ENCODE peak calls at places on chromosomes 6 and 20, in nine cellular contexts. One of them, this sample, is unnamed.

GRCh38 chr6:137341721-137342195 is 122.6 kb upstream of the IFNGR1 start:
- DNase-seq in Calu3: peak; percentile 52
- DNase-seq in CD8-positive, alpha-beta T cell: peak; percentile 19
- DNase-seq in fibroblast of mammary gland: peak; percentile 74
- DNase-seq in tibial artery: no peak
- DNase-seq in esophagus squamous epithelium: no peak
- DNase-seq in choroid plexus epithelial cell: peak; percentile 25
- DNase-seq in A549: peak; percentile 37
- DNase-seq in cardiac muscle cell: peak; percentile 63
- DNase-seq in this sample: no peak

GRCh38 chr6:40343887-40344565 is 243.1 kb downstream of the LRFN2 start:
- DNase-seq in A549: no peak
- DNase-seq in fibroblast of mammary gland: no peak
- DNase-seq in esophagus squamous epithelium: no peak
- DNase-seq in CD8-positive, alpha-beta T cell: no peak
- DNase-seq in cardiac muscle cell: no peak
- DNase-seq in choroid plexus epithelial cell: no peak
- DNase-seq in tibial artery: no peak
- DNase-seq in Calu3: no peak
- DNase-seq in this sample: no peak

GRCh38 chr20:50837532-50838321 is 42.9 kb downstream of the BCAS4 start:
- DNase-seq in esophagus squamous epithelium: no peak
- DNase-seq in choroid plexus epithelial cell: peak; percentile 60
- DNase-seq in fibroblast of mammary gland: peak; percentile 93
- DNase-seq in A549: no peak
- DNase-seq in cardiac muscle cell: peak; percentile 77
- DNase-seq in tibial artery: peak; percentile 85
- DNase-seq in Calu3: no peak
- DNase-seq in CD8-positive, alpha-beta T cell: no peak
- DNase-seq in this sample: no peak

GRCh38 chr20:41072099-41072798 is 43.6 kb downstream of the TOP1 start:
- DNase-seq in esophagus squamous epithelium: no peak
- DNase-seq in A549: no peak
- DNase-seq in cardiac muscle cell: peak; percentile 89
- DNase-seq in CD8-positive, alpha-beta T cell: no peak
- DNase-seq in fibroblast of mammary gland: peak; percentile 89
- DNase-seq in Calu3: peak; percentile 52
- DNase-seq in choroid plexus epithelial cell: peak; percentile 88
- DNase-seq in tibial artery: peak; percentile 68
- DNase-seq in this sample: no peak

GRCh38 chr6:79841577-79842381 is 105.6 kb downstream of the ELOVL4 start:
- DNase-seq in CD8-positive, alpha-beta T cell: no peak
- DNase-seq in esophagus squamous epithelium: no peak
- DNase-seq in cardiac muscle cell: no peak
- DNase-seq in tibial artery: no peak
- DNase-seq in fibroblast of mammary gland: peak; percentile 13
- DNase-seq in Calu3: no peak
- DNase-seq in A549: no peak
- DNase-seq in choroid plexus epithelial cell: peak; percentile 13
- DNase-seq in this sample: no peak

GRCh38 chr20:50101281-50101680 is 11.7 kb downstream of the UBE2V1 start:
- DNase-seq in fibroblast of mammary gland: no peak
- DNase-seq in A549: no peak
- DNase-seq in CD8-positive, alpha-beta T cell: no peak
- DNase-seq in cardiac muscle cell: peak; percentile 34
- DNase-seq in choroid plexus epithelial cell: no peak
- DNase-seq in Calu3: no peak
- DNase-seq in esophagus squamous epithelium: no peak
- DNase-seq in tibial artery: no peak
- DNase-seq in this sample: no peak

GRCh38 chr6:130560231-130560630 is 194.4 kb downstream of the TMEM200A start:
- DNase-seq in choroid plexus epithelial cell: peak; percentile 30
- DNase-seq in Calu3: no peak
- DNase-seq in tibial artery: no peak
- DNase-seq in CD8-positive, alpha-beta T cell: no peak
- DNase-seq in cardiac muscle cell: no peak
- DNase-seq in A549: no peak
- DNase-seq in esophagus squamous epithelium: no peak
- DNase-seq in fibroblast of mammary gland: peak; percentile 27
- DNase-seq in this sample: no peak

GRCh38 chr20:10640897-10641296 is 32.9 kb downstream of the JAG1 start:
- DNase-seq in CD8-positive, alpha-beta T cell: no peak
- DNase-seq in cardiac muscle cell: no peak
- DNase-seq in tibial artery: no peak
- DNase-seq in choroid plexus epithelial cell: no peak
- DNase-seq in A549: no peak
- DNase-seq in fibroblast of mammary gland: no peak
- DNase-seq in esophagus squamous epithelium: no peak
- DNase-seq in Calu3: no peak
- DNase-seq in this sample: no peak

GRCh38 chr6:132937466-132937906 is 123.1 kb downstream of the RPS12 start:
- DNase-seq in Calu3: peak; percentile 80
- DNase-seq in cardiac muscle cell: peak; percentile 57
- DNase-seq in CD8-positive, alpha-beta T cell: no peak
- DNase-seq in fibroblast of mammary gland: peak; percentile 51
- DNase-seq in tibial artery: no peak
- DNase-seq in esophagus squamous epithelium: no peak
- DNase-seq in A549: peak; percentile 46
- DNase-seq in choroid plexus epithelial cell: peak; percentile 69
- DNase-seq in this sample: peak; percentile 57

GRCh38 chr6:1063671-1064355 is 248.1 kb upstream of the FOXQ1 start:
- DNase-seq in tibial artery: no peak
- DNase-seq in fibroblast of mammary gland: peak; percentile 25
- DNase-seq in cardiac muscle cell: no peak
- DNase-seq in esophagus squamous epithelium: no peak
- DNase-seq in Calu3: peak; percentile 28
- DNase-seq in A549: no peak
- DNase-seq in CD8-positive, alpha-beta T cell: no peak
- DNase-seq in choroid plexus epithelial cell: peak; percentile 50
- DNase-seq in this sample: no peak

GRCh38 chr6:2503816-2504494 is 246.8 kb downstream of the MYLK4 start:
- DNase-seq in cardiac muscle cell: peak; percentile 95
- DNase-seq in A549: peak; percentile 77
- DNase-seq in choroid plexus epithelial cell: peak; percentile 93
- DNase-seq in esophagus squamous epithelium: no peak
- DNase-seq in tibial artery: no peak
- DNase-seq in fibroblast of mammary gland: peak; percentile 96
- DNase-seq in Calu3: no peak
- DNase-seq in CD8-positive, alpha-beta T cell: no peak
- DNase-seq in this sample: no peak

GRCh38 chr6:2507016-2507415 is 243.7 kb downstream of the MYLK4 start:
- DNase-seq in CD8-positive, alpha-beta T cell: no peak
- DNase-seq in cardiac muscle cell: no peak
- DNase-seq in Calu3: no peak
- DNase-seq in A549: no peak
- DNase-seq in esophagus squamous epithelium: no peak
- DNase-seq in choroid plexus epithelial cell: no peak
- DNase-seq in fibroblast of mammary gland: no peak
- DNase-seq in tibial artery: no peak
- DNase-seq in this sample: no peak

GRCh38 chr6:2504495-2505064 is 246.1 kb downstream of the MYLK4 start:
- DNase-seq in cardiac muscle cell: no peak
- DNase-seq in esophagus squamous epithelium: no peak
- DNase-seq in A549: no peak
- DNase-seq in CD8-positive, alpha-beta T cell: no peak
- DNase-seq in Calu3: no peak
- DNase-seq in fibroblast of mammary gland: no peak
- DNase-seq in choroid plexus epithelial cell: no peak
- DNase-seq in tibial artery: no peak
- DNase-seq in this sample: no peak

GRCh38 chr6:2507638-2508037 is 243.1 kb downstream of the MYLK4 start:
- DNase-seq in cardiac muscle cell: no peak
- DNase-seq in A549: no peak
- DNase-seq in choroid plexus epithelial cell: no peak
- DNase-seq in fibroblast of mammary gland: no peak
- DNase-seq in Calu3: no peak
- DNase-seq in tibial artery: no peak
- DNase-seq in esophagus squamous epithelium: no peak
- DNase-seq in CD8-positive, alpha-beta T cell: no peak
- DNase-seq in this sample: no peak

DNA sequence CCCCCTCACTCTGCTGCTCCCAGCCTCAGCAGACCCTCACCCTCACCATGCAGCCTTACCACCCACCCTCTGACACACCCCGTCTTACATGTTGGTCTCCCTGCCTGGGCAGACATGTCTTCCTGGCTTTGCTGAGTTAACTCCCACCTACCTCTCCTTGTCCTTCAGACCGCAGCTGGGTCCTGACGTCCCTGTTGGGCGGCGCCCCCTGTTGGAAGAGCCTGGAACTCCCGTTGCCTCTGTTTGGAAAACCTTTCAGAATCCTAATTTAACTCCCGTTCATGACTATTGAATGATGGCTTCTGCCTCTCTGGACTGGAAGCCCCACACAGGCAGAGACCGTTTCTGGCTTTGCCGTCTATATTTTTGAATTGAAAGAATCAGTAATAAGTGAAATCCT is 245.1 kb downstream of the MYLK4 start:
- DNase-seq in cardiac muscle cell: peak; percentile 72
- DNase-seq in choroid plexus epithelial cell: no peak
- DNase-seq in fibroblast of mammary gland: peak; percentile 33
- DNase-seq in CD8-positive, alpha-beta T cell: no peak
- DNase-seq in Calu3: no peak
- DNase-seq in esophagus squamous epithelium: no peak
- DNase-seq in tibial artery: no peak
- DNase-seq in A549: peak; percentile 17
- DNase-seq in this sample: peak; percentile 9
- TF ChIP-seq CTCF in cardiac muscle cell: peak; percentile 85
- TF ChIP-seq CTCF in choroid plexus epithelial cell: peak; percentile 53
- TF ChIP-seq CTCF in fibroblast of mammary gland: peak; percentile 46
- TF ChIP-seq CTCF in CD8-positive, alpha-beta T cell: no peak
- TF ChIP-seq CTCF in Calu3: no peak
- TF ChIP-seq CTCF in esophagus squamous epithelium: no peak
- TF ChIP-seq CTCF in tibial artery: no peak
- TF ChIP-seq CTCF in A549: no peak
- TF ChIP-seq CTCF in this sample: peak; percentile 49

DNA sequence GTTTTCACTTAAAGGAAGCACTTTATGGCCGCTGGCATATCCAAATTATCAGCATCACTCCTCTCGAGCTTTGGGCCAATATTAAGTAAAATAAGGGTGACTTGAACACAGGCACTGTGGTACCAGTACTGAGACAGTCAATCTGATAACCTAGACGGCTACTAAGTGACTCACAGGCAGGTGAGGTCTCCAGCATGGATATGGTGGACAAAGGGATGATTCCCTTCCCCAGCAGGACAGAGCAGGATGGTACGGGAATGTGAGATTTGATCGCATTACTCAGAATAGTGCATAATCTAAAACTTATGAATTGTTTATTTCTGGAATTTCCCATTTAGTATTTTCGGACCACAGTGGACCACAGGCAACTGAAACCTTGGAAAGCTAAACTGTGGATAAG is 55.7 kb downstream of the TNFRSF21 start:
- DNase-seq in Calu3: no peak
- DNase-seq in cardiac muscle cell: no peak
- DNase-seq in tibial artery: no peak
- DNase-seq in choroid plexus epithelial cell: no peak
- DNase-seq in A549: no peak
- DNase-seq in esophagus squamous epithelium: no peak
- DNase-seq in CD8-positive, alpha-beta T cell: no peak
- DNase-seq in fibroblast of mammary gland: no peak
- DNase-seq in this sample: no peak
- TF ChIP-seq CTCF in Calu3: no peak
- TF ChIP-seq CTCF in cardiac muscle cell: no peak
- TF ChIP-seq CTCF in tibial artery: no peak
- TF ChIP-seq CTCF in choroid plexus epithelial cell: no peak
- TF ChIP-seq CTCF in A549: no peak
- TF ChIP-seq CTCF in esophagus squamous epithelium: no peak
- TF ChIP-seq CTCF in CD8-positive, alpha-beta T cell: no peak
- TF ChIP-seq CTCF in fibroblast of mammary gland: no peak
- TF ChIP-seq CTCF in this sample: no peak

GRCh38 chr6:111872521-111873177 is 603 bp downstream of the FYN start:
- DNase-seq in tibial artery: peak; percentile 69
- DNase-seq in CD8-positive, alpha-beta T cell: peak; percentile 52
- DNase-seq in fibroblast of mammary gland: peak; percentile 42
- DNase-seq in A549: no peak
- DNase-seq in cardiac muscle cell: no peak
- DNase-seq in choroid plexus epithelial cell: peak; percentile 45
- DNase-seq in esophagus squamous epithelium: no peak
- DNase-seq in Calu3: peak; percentile 29
- DNase-seq in this sample: peak; percentile 37
- TF ChIP-seq CTCF in tibial artery: peak; percentile 10
- TF ChIP-seq CTCF in CD8-positive, alpha-beta T cell: peak; percentile 44
- TF ChIP-seq CTCF in fibroblast of mammary gland: no peak
- TF ChIP-seq CTCF in A549: no peak
- TF ChIP-seq CTCF in cardiac muscle cell: peak; percentile 6
- TF ChIP-seq CTCF in choroid plexus epithelial cell: no peak
- TF ChIP-seq CTCF in esophagus squamous epithelium: no peak
- TF ChIP-seq CTCF in Calu3: no peak
- TF ChIP-seq CTCF in this sample: no peak

DNA sequence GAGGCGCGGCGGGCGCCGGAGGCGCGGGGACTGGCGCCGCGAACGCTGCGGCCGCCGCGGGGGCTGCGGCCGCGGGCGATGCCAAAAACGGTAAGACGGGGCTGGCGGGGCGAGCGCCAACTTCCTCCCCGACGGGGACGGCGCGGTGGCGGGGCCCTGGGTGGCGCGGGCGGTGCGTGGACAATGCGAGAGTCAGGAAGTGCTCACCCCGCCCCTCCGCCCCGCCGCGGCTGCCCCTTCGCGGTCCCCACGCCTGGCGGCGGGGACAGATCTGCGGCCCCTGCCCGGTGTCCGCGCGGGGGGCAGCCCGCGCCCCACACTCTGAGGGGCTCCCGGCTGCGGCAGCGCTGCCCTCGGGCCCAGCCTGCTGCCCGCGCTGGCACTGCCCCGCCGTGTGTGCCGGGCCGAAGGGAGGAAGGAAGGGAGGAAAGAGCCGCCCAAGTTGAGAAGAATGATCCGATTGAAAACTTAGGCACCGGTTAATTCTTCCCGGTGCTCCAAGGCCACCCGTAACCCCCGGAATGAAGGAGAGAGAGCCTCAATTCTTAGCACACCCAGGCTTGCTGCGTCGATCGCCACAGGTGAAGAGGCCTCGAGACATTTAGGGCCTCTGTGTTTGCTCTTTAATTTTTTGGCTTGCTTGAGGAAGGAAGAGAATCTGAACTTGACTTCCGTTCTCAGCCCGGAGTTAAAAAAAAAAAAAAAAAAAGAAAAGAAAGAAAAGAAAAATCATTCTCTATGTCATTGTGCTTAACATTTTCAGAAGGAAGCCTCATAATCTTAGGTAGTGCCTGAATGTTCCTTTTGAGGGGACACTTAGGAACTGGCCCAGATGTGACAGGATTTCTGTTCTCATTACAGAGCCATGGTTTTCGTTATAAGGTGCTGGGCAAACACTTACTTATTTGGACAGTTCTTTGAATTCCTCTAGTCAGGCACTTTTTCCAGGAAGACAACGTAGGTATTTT is 982 bp downstream of the HECA start:
- DNase-seq in choroid plexus epithelial cell: peak; percentile 32
- DNase-seq in esophagus squamous epithelium: no peak
- DNase-seq in fibroblast of mammary gland: no peak
- DNase-seq in CD8-positive, alpha-beta T cell: peak; percentile 27
- DNase-seq in A549: no peak
- DNase-seq in Calu3: peak; percentile 34
- DNase-seq in cardiac muscle cell: peak; percentile 29
- DNase-seq in tibial artery: peak; percentile 79
- DNase-seq in this sample: peak; percentile 20
- TF ChIP-seq CTCF in choroid plexus epithelial cell: no peak
- TF ChIP-seq CTCF in esophagus squamous epithelium: peak; percentile 18
- TF ChIP-seq CTCF in fibroblast of mammary gland: no peak
- TF ChIP-seq CTCF in CD8-positive, alpha-beta T cell: no peak
- TF ChIP-seq CTCF in A549: no peak
- TF ChIP-seq CTCF in Calu3: no peak
- TF ChIP-seq CTCF in cardiac muscle cell: no peak
- TF ChIP-seq CTCF in tibial artery: no peak
- TF ChIP-seq CTCF in this sample: peak; percentile 25

GRCh38 chr6:62775427-62776022 is 435.7 kb upstream of the FKBP1C start:
- DNase-seq in esophagus squamous epithelium: no peak
- DNase-seq in A549: peak; percentile 12
- DNase-seq in tibial artery: no peak
- DNase-seq in fibroblast of mammary gland: peak; percentile 6
- DNase-seq in choroid plexus epithelial cell: peak; percentile 7
- DNase-seq in CD8-positive, alpha-beta T cell: no peak
- DNase-seq in cardiac muscle cell: no peak
- DNase-seq in Calu3: no peak
- DNase-seq in this sample: no peak
- TF ChIP-seq CTCF in esophagus squamous epithelium: peak; percentile 21
- TF ChIP-seq CTCF in A549: peak; percentile 46
- TF ChIP-seq CTCF in tibial artery: no peak
- TF ChIP-seq CTCF in fibroblast of mammary gland: peak; percentile 29
- TF ChIP-seq CTCF in choroid plexus epithelial cell: peak; percentile 30
- TF ChIP-seq CTCF in CD8-positive, alpha-beta T cell: no peak
- TF ChIP-seq CTCF in cardiac muscle cell: no peak
- TF ChIP-seq CTCF in Calu3: peak; percentile 26
- TF ChIP-seq CTCF in this sample: peak; percentile 83

This sample was measured in neural crest cell.